ENCODE peak calls at places on chromosomes 7 and 10, in four cellular contexts. One of them, this sample, is unnamed.

GRCh38 chr7:155867280-155867679 is 55.0 kb upstream of the SHH start:
- DNase-seq in activated T-cell treated with anti-CD3 and anti-CD28 coated beads, Interleukin-2, amount 50 U/mL, for 4 hours: no peak
- DNase-seq in left lobe of liver: no peak
- DNase-seq in NCI-H1092: no peak
- DNase-seq in this sample: no peak

GRCh38 chr10:125514206-125515162 is 168.5 kb downstream of the TEX36 start:
- DNase-seq in activated T-cell treated with anti-CD3 and anti-CD28 coated beads, Interleukin-2, amount 50 U/mL, for 4 hours: no peak
- DNase-seq in NCI-H1092: no peak
- DNase-seq in left lobe of liver: no peak
- DNase-seq in this sample: no peak

GRCh38 chr7:1662767-1663166 is 7.3 kb upstream of the ELFN1 start:
- DNase-seq in left lobe of liver: peak; percentile 16
- DNase-seq in activated T-cell treated with anti-CD3 and anti-CD28 coated beads, Interleukin-2, amount 50 U/mL, for 4 hours: no peak
- DNase-seq in NCI-H1092: no peak
- DNase-seq in this sample: no peak

GRCh38 chr7:73570521-73570920 is 7.9 kb downstream of the TBL2 start:
- DNase-seq in activated T-cell treated with anti-CD3 and anti-CD28 coated beads, Interleukin-2, amount 50 U/mL, for 4 hours: no peak
- DNase-seq in left lobe of liver: no peak
- DNase-seq in NCI-H1092: no peak
- DNase-seq in this sample: no peak

GRCh38 chr10:102919237-102919959 is 1.3 kb downstream of the CNNM2 start:
- DNase-seq in NCI-H1092: no peak
- DNase-seq in left lobe of liver: peak; percentile 50
- DNase-seq in activated T-cell treated with anti-CD3 and anti-CD28 coated beads, Interleukin-2, amount 50 U/mL, for 4 hours: no peak
- DNase-seq in this sample: peak; percentile 29

GRCh38 chr7:22594020-22594419 is 94.0 kb upstream of the STEAP1B start:
- DNase-seq in NCI-H1092: no peak
- DNase-seq in left lobe of liver: no peak
- DNase-seq in activated T-cell treated with anti-CD3 and anti-CD28 coated beads, Interleukin-2, amount 50 U/mL, for 4 hours: no peak
- DNase-seq in this sample: no peak

GRCh38 chr7:151028948-151029501 is 775 bp downstream of the ABCB8 start:
- DNase-seq in NCI-H1092: no peak
- DNase-seq in activated T-cell treated with anti-CD3 and anti-CD28 coated beads, Interleukin-2, amount 50 U/mL, for 4 hours: no peak
- DNase-seq in left lobe of liver: no peak
- DNase-seq in this sample: no peak

GRCh38 chr10:37865957-37866671 is 8.7 kb upstream of the ZNF248 start:
- DNase-seq in left lobe of liver: no peak
- DNase-seq in NCI-H1092: no peak
- DNase-seq in activated T-cell treated with anti-CD3 and anti-CD28 coated beads, Interleukin-2, amount 50 U/mL, for 4 hours: no peak
- DNase-seq in this sample: no peak

GRCh38 chr10:29386347-29386999 is 97.6 kb downstream of the LYZL1 start:
- DNase-seq in activated T-cell treated with anti-CD3 and anti-CD28 coated beads, Interleukin-2, amount 50 U/mL, for 4 hours: no peak
- DNase-seq in NCI-H1092: no peak
- DNase-seq in left lobe of liver: no peak
- DNase-seq in this sample: no peak

GRCh38 chr10:100743626-100744135 is 1.7 kb upstream of the PAX2 start:
- DNase-seq in activated T-cell treated with anti-CD3 and anti-CD28 coated beads, Interleukin-2, amount 50 U/mL, for 4 hours: peak; percentile 25
- DNase-seq in NCI-H1092: no peak
- DNase-seq in left lobe of liver: peak; percentile 68
- DNase-seq in this sample: no peak

GRCh38 chr7:36468361-36469140 is 78.9 kb downstream of the ANLN start:
- DNase-seq in left lobe of liver: no peak
- DNase-seq in activated T-cell treated with anti-CD3 and anti-CD28 coated beads, Interleukin-2, amount 50 U/mL, for 4 hours: no peak
- DNase-seq in NCI-H1092: no peak
- DNase-seq in this sample: no peak

GRCh38 chr10:130387936-130388580 is 251.9 kb downstream of the GLRX3 start:
- DNase-seq in activated T-cell treated with anti-CD3 and anti-CD28 coated beads, Interleukin-2, amount 50 U/mL, for 4 hours: no peak
- DNase-seq in left lobe of liver: no peak
- DNase-seq in NCI-H1092: no peak
- DNase-seq in this sample: no peak